ENCODE peak calls at places on chromosomes 3 and 15, in seven cellular contexts. One of them, this sample, is unnamed.

GRCh38 chr3:99648091-99648490 is 9.7 kb downstream of the COL8A1 start:
- DNase-seq in astrocyte of the cerebellum: no peak
- DNase-seq in cardiac muscle cell: peak; percentile 57
- DNase-seq in IMR-90: peak; percentile 74
- DNase-seq in LNCaP clone FGC: no peak
- DNase-seq in astrocyte of the spinal cord: peak; percentile 70
- DNase-seq in omental fat pad: no peak
- DNase-seq in this sample: no peak

GRCh38 chr3:29454326-29454725 is 173.5 kb downstream of the RBMS3 start:
- DNase-seq in astrocyte of the cerebellum: no peak
- DNase-seq in cardiac muscle cell: no peak
- DNase-seq in IMR-90: no peak
- DNase-seq in LNCaP clone FGC: no peak
- DNase-seq in astrocyte of the spinal cord: no peak
- DNase-seq in omental fat pad: no peak
- DNase-seq in this sample: no peak

GRCh38 chr3:139227827-139228226 is 116.0 kb upstream of the MRPS22 start:
- DNase-seq in astrocyte of the cerebellum: no peak
- DNase-seq in cardiac muscle cell: no peak
- DNase-seq in IMR-90: no peak
- DNase-seq in LNCaP clone FGC: no peak
- DNase-seq in astrocyte of the spinal cord: no peak
- DNase-seq in omental fat pad: no peak
- DNase-seq in this sample: no peak

GRCh38 chr3:152258448-152259302 is 10.1 kb upstream of the MBNL1 start:
- DNase-seq in astrocyte of the cerebellum: peak; percentile 83
- DNase-seq in cardiac muscle cell: peak; percentile 98
- DNase-seq in IMR-90: peak; percentile 95
- DNase-seq in LNCaP clone FGC: no peak
- DNase-seq in astrocyte of the spinal cord: peak; percentile 95
- DNase-seq in omental fat pad: peak; percentile 47
- DNase-seq in this sample: peak; percentile 62

GRCh38 chr15:90086868-90087268 is 15.4 kb downstream of the IDH2 start:
- DNase-seq in astrocyte of the cerebellum: no peak
- DNase-seq in cardiac muscle cell: peak; percentile 53
- DNase-seq in IMR-90: peak; percentile 42
- DNase-seq in LNCaP clone FGC: no peak
- DNase-seq in astrocyte of the spinal cord: peak; percentile 22
- DNase-seq in omental fat pad: no peak
- DNase-seq in this sample: peak; percentile 44

GRCh38 chr3:10957976-10958749 is 34.4 kb upstream of the SLC6A1 start:
- DNase-seq in astrocyte of the cerebellum: no peak
- DNase-seq in cardiac muscle cell: peak; percentile 42
- DNase-seq in IMR-90: no peak
- DNase-seq in LNCaP clone FGC: no peak
- DNase-seq in astrocyte of the spinal cord: no peak
- DNase-seq in omental fat pad: no peak
- DNase-seq in this sample: no peak

GRCh38 chr15:73965730-73966103 is 26.4 kb downstream of the STOML1 start:
- DNase-seq in astrocyte of the cerebellum: no peak
- DNase-seq in cardiac muscle cell: no peak
- DNase-seq in IMR-90: peak; percentile 70
- DNase-seq in LNCaP clone FGC: no peak
- DNase-seq in astrocyte of the spinal cord: peak; percentile 62
- DNase-seq in omental fat pad: no peak
- DNase-seq in this sample: no peak

GRCh38 chr15:93987068-93987467 is 244.3 kb upstream of the MCTP2 start:
- DNase-seq in astrocyte of the cerebellum: no peak
- DNase-seq in cardiac muscle cell: no peak
- DNase-seq in IMR-90: no peak
- DNase-seq in LNCaP clone FGC: no peak
- DNase-seq in astrocyte of the spinal cord: no peak
- DNase-seq in omental fat pad: no peak
- DNase-seq in this sample: peak; percentile 21

GRCh38 chr3:109731639-109732473 is 394.5 kb upstream of the DPPA4 start:
- DNase-seq in astrocyte of the cerebellum: peak; percentile 50
- DNase-seq in cardiac muscle cell: peak; percentile 79
- DNase-seq in IMR-90: peak; percentile 72
- DNase-seq in LNCaP clone FGC: peak; percentile 10
- DNase-seq in astrocyte of the spinal cord: peak; percentile 69
- DNase-seq in omental fat pad: peak; percentile 38
- DNase-seq in this sample: peak; percentile 22
- TF ChIP-seq CTCF in astrocyte of the cerebellum: peak; percentile 90
- TF ChIP-seq CTCF in cardiac muscle cell: peak; percentile 93
- TF ChIP-seq CTCF in IMR-90: peak; percentile 85
- TF ChIP-seq CTCF in LNCaP clone FGC: peak; percentile 89
- TF ChIP-seq CTCF in astrocyte of the spinal cord: peak; percentile 91
- TF ChIP-seq CTCF in omental fat pad: no peak
- TF ChIP-seq CTCF in this sample: peak; percentile 96

GRCh38 chr3:124078978-124079911 is 87.3 kb upstream of the ROPN1 start:
- DNase-seq in astrocyte of the cerebellum: peak; percentile 24
- DNase-seq in cardiac muscle cell: peak; percentile 56
- DNase-seq in IMR-90: peak; percentile 50
- DNase-seq in LNCaP clone FGC: peak; percentile 11
- DNase-seq in astrocyte of the spinal cord: peak; percentile 47
- DNase-seq in omental fat pad: no peak
- DNase-seq in this sample: no peak
- TF ChIP-seq CTCF in astrocyte of the cerebellum: peak; percentile 76
- TF ChIP-seq CTCF in cardiac muscle cell: peak; percentile 73
- TF ChIP-seq CTCF in IMR-90: peak; percentile 67
- TF ChIP-seq CTCF in LNCaP clone FGC: peak; percentile 72
- TF ChIP-seq CTCF in astrocyte of the spinal cord: peak; percentile 77
- TF ChIP-seq CTCF in omental fat pad: no peak
- TF ChIP-seq CTCF in this sample: peak; percentile 62

DNA sequence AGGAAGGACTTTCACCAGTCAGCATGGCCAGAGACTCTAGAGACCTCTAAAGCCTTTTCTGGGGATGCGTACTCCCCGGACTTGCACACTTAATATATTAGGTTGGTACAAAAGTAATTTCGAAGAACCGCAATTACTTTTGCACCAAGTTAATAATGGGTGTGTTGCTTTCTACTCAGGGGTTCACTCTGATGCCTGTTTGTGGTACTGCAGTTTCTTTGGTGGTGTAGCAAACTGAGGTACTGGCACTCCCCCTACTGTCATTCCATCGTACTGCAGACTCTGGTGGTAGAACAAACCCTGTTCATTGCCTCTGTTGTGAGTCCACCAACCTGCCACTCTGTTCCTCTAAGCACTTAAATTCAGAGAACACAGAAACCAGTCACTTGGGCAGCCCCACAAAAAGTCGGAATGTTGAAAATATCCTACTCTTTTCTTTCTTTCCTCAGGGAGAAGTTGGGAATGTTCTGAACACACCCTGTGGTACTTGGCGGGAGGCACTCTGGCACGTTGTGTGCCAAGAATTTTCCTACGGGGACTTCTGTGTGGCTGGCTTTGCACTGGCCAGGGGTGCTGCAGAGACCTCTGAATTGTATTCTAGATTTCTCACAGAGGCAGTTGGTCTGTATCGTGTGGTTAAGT is 46.3 kb downstream of the GABRG3 start:
- DNase-seq in astrocyte of the cerebellum: peak; percentile 52
- DNase-seq in cardiac muscle cell: peak; percentile 69
- DNase-seq in IMR-90: peak; percentile 58
- DNase-seq in LNCaP clone FGC: peak; percentile 66
- DNase-seq in astrocyte of the spinal cord: peak; percentile 68
- DNase-seq in omental fat pad: no peak
- DNase-seq in this sample: no peak
- TF ChIP-seq CTCF in astrocyte of the cerebellum: peak; percentile 96
- TF ChIP-seq CTCF in cardiac muscle cell: peak; percentile 86
- TF ChIP-seq CTCF in IMR-90: peak; percentile 78
- TF ChIP-seq CTCF in LNCaP clone FGC: peak; percentile 100
- TF ChIP-seq CTCF in astrocyte of the spinal cord: peak; percentile 88
- TF ChIP-seq CTCF in omental fat pad: no peak
- TF ChIP-seq CTCF in this sample: no peak

DNA sequence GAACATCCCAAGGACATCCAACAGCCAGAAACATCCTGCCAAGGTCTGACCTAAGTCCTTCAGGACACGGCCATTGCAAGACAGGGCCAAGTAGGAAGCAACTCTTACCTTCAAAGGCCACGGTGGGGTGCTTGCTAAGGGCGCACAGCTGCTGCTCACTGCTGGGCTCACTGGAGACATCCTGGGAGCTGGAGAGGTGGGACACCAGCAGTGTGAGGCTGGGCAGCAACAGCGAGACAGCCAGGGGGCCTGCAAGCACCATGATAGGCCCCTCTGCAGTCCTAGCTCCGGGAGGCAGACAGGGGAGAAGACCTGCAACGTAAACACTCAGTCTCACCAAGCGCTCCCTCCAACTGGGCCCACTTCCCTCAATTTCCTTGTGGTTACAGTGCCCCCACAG is 79.2 kb downstream of the SEMA5B start:
- DNase-seq in astrocyte of the cerebellum: no peak
- DNase-seq in cardiac muscle cell: no peak
- DNase-seq in IMR-90: no peak
- DNase-seq in LNCaP clone FGC: no peak
- DNase-seq in astrocyte of the spinal cord: no peak
- DNase-seq in omental fat pad: no peak
- DNase-seq in this sample: no peak
- TF ChIP-seq CTCF in astrocyte of the cerebellum: no peak
- TF ChIP-seq CTCF in cardiac muscle cell: peak; percentile 13
- TF ChIP-seq CTCF in IMR-90: no peak
- TF ChIP-seq CTCF in LNCaP clone FGC: no peak
- TF ChIP-seq CTCF in astrocyte of the spinal cord: no peak
- TF ChIP-seq CTCF in omental fat pad: no peak
- TF ChIP-seq CTCF in this sample: no peak

This sample was measured in natural killer cell.